ENCODE peak calls at places on chromosome 11, in ten cellular contexts. One of them, this sample, is unnamed.

GRCh38 chr11:44417756-44418437 is 108.0 kb upstream of the ALX4 start:
- DNase-seq in progenitor cell of endocrine pancreas: no peak
- DNase-seq in fibroblast of lung: no peak
- DNase-seq in gastrocnemius medialis: no peak
- DNase-seq in fibroblast of mammary gland: no peak
- DNase-seq in foreskin fibroblast: no peak
- DNase-seq in adrenal gland: no peak
- DNase-seq in AG04449: no peak
- DNase-seq in bronchial epithelial cell: peak; percentile 23
- DNase-seq in lower lobe of right lung: no peak
- DNase-seq in this sample: no peak

GRCh38 chr11:27926469-27926868 is 181.5 kb downstream of the KIF18A start:
- DNase-seq in progenitor cell of endocrine pancreas: no peak
- DNase-seq in fibroblast of lung: peak; percentile 57
- DNase-seq in gastrocnemius medialis: no peak
- DNase-seq in fibroblast of mammary gland: no peak
- DNase-seq in foreskin fibroblast: no peak
- DNase-seq in adrenal gland: no peak
- DNase-seq in AG04449: no peak
- DNase-seq in bronchial epithelial cell: no peak
- DNase-seq in lower lobe of right lung: no peak
- DNase-seq in this sample: no peak

GRCh38 chr11:73185680-73186293 is 32.3 kb upstream of the P2RY2 start:
- DNase-seq in progenitor cell of endocrine pancreas: no peak
- DNase-seq in fibroblast of lung: peak; percentile 18
- DNase-seq in gastrocnemius medialis: peak; percentile 88
- DNase-seq in fibroblast of mammary gland: peak; percentile 69
- DNase-seq in foreskin fibroblast: peak; percentile 84
- DNase-seq in adrenal gland: peak; percentile 51
- DNase-seq in AG04449: peak; percentile 42
- DNase-seq in bronchial epithelial cell: peak; percentile 87
- DNase-seq in lower lobe of right lung: no peak
- DNase-seq in this sample: no peak

GRCh38 chr11:68933605-68934320 is 30.1 kb downstream of the IGHMBP2 start:
- DNase-seq in progenitor cell of endocrine pancreas: no peak
- DNase-seq in fibroblast of lung: no peak
- DNase-seq in gastrocnemius medialis: no peak
- DNase-seq in fibroblast of mammary gland: no peak
- DNase-seq in foreskin fibroblast: no peak
- DNase-seq in adrenal gland: no peak
- DNase-seq in AG04449: no peak
- DNase-seq in bronchial epithelial cell: no peak
- DNase-seq in lower lobe of right lung: no peak
- DNase-seq in this sample: no peak

GRCh38 chr11:68106165-68106940 is 14.8 kb downstream of the CHKA start:
- DNase-seq in progenitor cell of endocrine pancreas: no peak
- DNase-seq in fibroblast of lung: no peak
- DNase-seq in gastrocnemius medialis: no peak
- DNase-seq in fibroblast of mammary gland: no peak
- DNase-seq in foreskin fibroblast: no peak
- DNase-seq in adrenal gland: peak; percentile 84
- DNase-seq in AG04449: no peak
- DNase-seq in bronchial epithelial cell: no peak
- DNase-seq in lower lobe of right lung: no peak
- DNase-seq in this sample: no peak

GRCh38 chr11:62716816-62717215 is 9.3 kb downstream of the GNG3 start:
- DNase-seq in progenitor cell of endocrine pancreas: no peak
- DNase-seq in fibroblast of lung: no peak
- DNase-seq in gastrocnemius medialis: no peak
- DNase-seq in fibroblast of mammary gland: no peak
- DNase-seq in foreskin fibroblast: no peak
- DNase-seq in adrenal gland: no peak
- DNase-seq in AG04449: no peak
- DNase-seq in bronchial epithelial cell: no peak
- DNase-seq in lower lobe of right lung: no peak
- DNase-seq in this sample: no peak

GRCh38 chr11:10941429-10941828 is 83.6 kb upstream of the ZBED5 start:
- DNase-seq in progenitor cell of endocrine pancreas: no peak
- DNase-seq in fibroblast of lung: no peak
- DNase-seq in gastrocnemius medialis: peak; percentile 42
- DNase-seq in fibroblast of mammary gland: no peak
- DNase-seq in foreskin fibroblast: no peak
- DNase-seq in adrenal gland: no peak
- DNase-seq in AG04449: no peak
- DNase-seq in bronchial epithelial cell: no peak
- DNase-seq in lower lobe of right lung: no peak
- DNase-seq in this sample: no peak

GRCh38 chr11:46120361-46120710 is 918 bp downstream of the PHF21A start:
- DNase-seq in progenitor cell of endocrine pancreas: no peak
- DNase-seq in fibroblast of lung: no peak
- DNase-seq in gastrocnemius medialis: no peak
- DNase-seq in fibroblast of mammary gland: no peak
- DNase-seq in foreskin fibroblast: no peak
- DNase-seq in adrenal gland: no peak
- DNase-seq in AG04449: no peak
- DNase-seq in bronchial epithelial cell: no peak
- DNase-seq in lower lobe of right lung: peak; percentile 50
- DNase-seq in this sample: peak; percentile 28

GRCh38 chr11:120563698-120564572 is 52.4 kb downstream of the GRIK4 start:
- DNase-seq in progenitor cell of endocrine pancreas: peak; percentile 39
- DNase-seq in fibroblast of lung: peak; percentile 28
- DNase-seq in gastrocnemius medialis: no peak
- DNase-seq in fibroblast of mammary gland: no peak
- DNase-seq in foreskin fibroblast: no peak
- DNase-seq in adrenal gland: peak; percentile 82
- DNase-seq in AG04449: no peak
- DNase-seq in bronchial epithelial cell: no peak
- DNase-seq in lower lobe of right lung: no peak
- DNase-seq in this sample: no peak

GRCh38 chr11:120565436-120566155 is 54.0 kb downstream of the GRIK4 start:
- DNase-seq in progenitor cell of endocrine pancreas: no peak
- DNase-seq in fibroblast of lung: no peak
- DNase-seq in gastrocnemius medialis: no peak
- DNase-seq in fibroblast of mammary gland: no peak
- DNase-seq in foreskin fibroblast: no peak
- DNase-seq in adrenal gland: peak; percentile 23
- DNase-seq in AG04449: no peak
- DNase-seq in bronchial epithelial cell: peak; percentile 47
- DNase-seq in lower lobe of right lung: no peak
- DNase-seq in this sample: no peak

GRCh38 chr11:120566176-120566575 is 54.6 kb downstream of the GRIK4 start:
- DNase-seq in progenitor cell of endocrine pancreas: no peak
- DNase-seq in fibroblast of lung: no peak
- DNase-seq in gastrocnemius medialis: no peak
- DNase-seq in fibroblast of mammary gland: no peak
- DNase-seq in foreskin fibroblast: no peak
- DNase-seq in adrenal gland: peak; percentile 38
- DNase-seq in AG04449: no peak
- DNase-seq in bronchial epithelial cell: peak; percentile 84
- DNase-seq in lower lobe of right lung: no peak
- DNase-seq in this sample: no peak

GRCh38 chr11:120562806-120563425 is 51.4 kb downstream of the GRIK4 start:
- DNase-seq in progenitor cell of endocrine pancreas: no peak
- DNase-seq in fibroblast of lung: no peak
- DNase-seq in gastrocnemius medialis: no peak
- DNase-seq in fibroblast of mammary gland: no peak
- DNase-seq in foreskin fibroblast: no peak
- DNase-seq in adrenal gland: no peak
- DNase-seq in AG04449: no peak
- DNase-seq in bronchial epithelial cell: no peak
- DNase-seq in lower lobe of right lung: no peak
- DNase-seq in this sample: no peak

DNA sequence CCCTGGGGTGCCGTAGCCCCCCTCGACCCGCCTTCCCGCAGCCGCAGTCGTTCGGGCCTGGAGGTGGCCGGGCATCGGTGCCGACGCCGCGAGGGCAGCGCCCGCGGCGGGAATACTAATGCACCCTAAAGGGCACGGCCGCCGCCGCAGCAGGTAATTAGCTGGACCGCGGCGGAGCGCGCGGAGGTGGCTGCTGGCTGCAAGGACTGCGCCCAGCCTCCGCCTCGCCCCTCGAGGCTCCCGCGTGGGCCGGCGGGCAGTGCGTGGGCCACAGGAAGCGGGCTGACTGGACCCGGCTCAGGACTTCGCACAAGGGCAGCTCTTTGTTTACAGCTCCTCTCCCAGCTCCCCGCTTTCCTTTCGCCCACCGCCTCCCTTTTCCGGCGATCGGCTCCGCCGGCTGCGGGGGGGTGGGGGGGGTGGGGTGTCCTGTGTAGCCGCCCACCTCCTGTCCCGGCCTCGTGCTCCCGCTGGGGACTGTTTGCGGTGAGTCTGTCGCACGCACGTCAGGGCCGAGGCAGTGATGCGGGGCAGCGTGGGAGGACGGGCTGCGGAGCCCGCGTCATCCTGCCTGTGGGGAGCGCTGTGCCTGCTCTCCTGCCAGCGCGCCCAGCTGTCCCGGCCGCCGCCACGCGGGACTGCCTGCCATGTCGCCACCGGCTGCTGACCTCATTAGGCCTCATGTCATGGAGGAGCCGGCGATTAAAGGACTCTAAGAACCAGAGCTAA is 53.2 kb downstream of the GRIK4 start:
- DNase-seq in progenitor cell of endocrine pancreas: no peak
- DNase-seq in fibroblast of lung: peak; percentile 31
- DNase-seq in gastrocnemius medialis: peak; percentile 26
- DNase-seq in fibroblast of mammary gland: peak; percentile 56
- DNase-seq in foreskin fibroblast: peak; percentile 38
- DNase-seq in adrenal gland: peak; percentile 88
- DNase-seq in AG04449: no peak
- DNase-seq in bronchial epithelial cell: peak; percentile 15
- DNase-seq in lower lobe of right lung: peak; percentile 52
- DNase-seq in this sample: peak; percentile 57
- TF ChIP-seq CTCF in progenitor cell of endocrine pancreas: peak; percentile 29
- TF ChIP-seq CTCF in fibroblast of lung: no peak
- TF ChIP-seq CTCF in gastrocnemius medialis: no peak
- TF ChIP-seq CTCF in fibroblast of mammary gland: no peak
- TF ChIP-seq CTCF in foreskin fibroblast: peak; percentile 29
- TF ChIP-seq CTCF in adrenal gland: peak; percentile 33
- TF ChIP-seq CTCF in AG04449: peak; percentile 45
- TF ChIP-seq CTCF in bronchial epithelial cell: peak; percentile 37
- TF ChIP-seq CTCF in lower lobe of right lung: peak; percentile 12
- TF ChIP-seq CTCF in this sample: no peak

GRCh38 chr11:83801799-83802198 is 515.6 kb upstream of the CCDC90B start:
- DNase-seq in progenitor cell of endocrine pancreas: no peak
- DNase-seq in fibroblast of lung: no peak
- DNase-seq in gastrocnemius medialis: no peak
- DNase-seq in fibroblast of mammary gland: no peak
- DNase-seq in foreskin fibroblast: no peak
- DNase-seq in adrenal gland: no peak
- DNase-seq in AG04449: no peak
- DNase-seq in bronchial epithelial cell: peak; percentile 18
- DNase-seq in lower lobe of right lung: no peak
- DNase-seq in this sample: no peak
- TF ChIP-seq CTCF in progenitor cell of endocrine pancreas: peak; percentile 39
- TF ChIP-seq CTCF in fibroblast of lung: peak; percentile 18
- TF ChIP-seq CTCF in gastrocnemius medialis: no peak
- TF ChIP-seq CTCF in fibroblast of mammary gland: peak; percentile 32
- TF ChIP-seq CTCF in foreskin fibroblast: peak; percentile 12
- TF ChIP-seq CTCF in adrenal gland: no peak
- TF ChIP-seq CTCF in AG04449: no peak
- TF ChIP-seq CTCF in bronchial epithelial cell: no peak
- TF ChIP-seq CTCF in lower lobe of right lung: no peak
- TF ChIP-seq CTCF in this sample: no peak

GRCh38 chr11:100963375-100963774 is 166.2 kb downstream of the PGR start:
- DNase-seq in progenitor cell of endocrine pancreas: no peak
- DNase-seq in fibroblast of lung: no peak
- DNase-seq in gastrocnemius medialis: no peak
- DNase-seq in fibroblast of mammary gland: no peak
- DNase-seq in foreskin fibroblast: no peak
- DNase-seq in adrenal gland: no peak
- DNase-seq in AG04449: no peak
- DNase-seq in bronchial epithelial cell: no peak
- DNase-seq in lower lobe of right lung: no peak
- DNase-seq in this sample: no peak

GRCh38 chr11:100964400-100964799 is 165.2 kb downstream of the PGR start:
- DNase-seq in progenitor cell of endocrine pancreas: no peak
- DNase-seq in fibroblast of lung: peak; percentile 20
- DNase-seq in gastrocnemius medialis: no peak
- DNase-seq in fibroblast of mammary gland: peak; percentile 24
- DNase-seq in foreskin fibroblast: no peak
- DNase-seq in adrenal gland: no peak
- DNase-seq in AG04449: peak; percentile 23
- DNase-seq in bronchial epithelial cell: no peak
- DNase-seq in lower lobe of right lung: no peak
- DNase-seq in this sample: no peak

GRCh38 chr11:100965346-100965745 is 164.3 kb downstream of the PGR start:
- DNase-seq in progenitor cell of endocrine pancreas: no peak
- DNase-seq in fibroblast of lung: no peak
- DNase-seq in gastrocnemius medialis: no peak
- DNase-seq in fibroblast of mammary gland: peak; percentile 10
- DNase-seq in foreskin fibroblast: no peak
- DNase-seq in adrenal gland: no peak
- DNase-seq in AG04449: no peak
- DNase-seq in bronchial epithelial cell: peak; percentile 59
- DNase-seq in lower lobe of right lung: no peak
- DNase-seq in this sample: no peak

GRCh38 chr11:100957499-100957898 is 172.1 kb downstream of the PGR start:
- DNase-seq in progenitor cell of endocrine pancreas: no peak
- DNase-seq in fibroblast of lung: no peak
- DNase-seq in gastrocnemius medialis: no peak
- DNase-seq in fibroblast of mammary gland: no peak
- DNase-seq in foreskin fibroblast: no peak
- DNase-seq in adrenal gland: no peak
- DNase-seq in AG04449: no peak
- DNase-seq in bronchial epithelial cell: no peak
- DNase-seq in lower lobe of right lung: no peak
- DNase-seq in this sample: no peak

DNA sequence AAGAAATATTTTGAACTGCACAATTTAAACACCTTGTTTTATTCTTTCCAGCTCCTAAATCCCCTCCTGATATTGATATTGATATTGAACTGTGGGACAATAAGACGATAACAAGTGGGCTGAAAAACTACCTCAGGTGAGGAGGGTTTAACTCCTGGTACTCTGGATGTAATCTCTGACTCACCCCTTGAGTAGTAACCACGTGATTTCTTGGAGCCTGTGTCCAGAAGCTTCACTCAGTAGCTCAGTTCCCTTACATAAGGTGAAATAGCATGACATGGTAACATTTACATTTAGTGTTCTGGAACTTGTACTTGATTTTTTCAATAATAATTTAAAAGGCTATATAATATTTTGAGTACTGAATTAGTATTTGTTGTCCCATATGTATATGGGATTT is 168.0 kb downstream of the PGR start:
- DNase-seq in progenitor cell of endocrine pancreas: no peak
- DNase-seq in fibroblast of lung: no peak
- DNase-seq in gastrocnemius medialis: no peak
- DNase-seq in fibroblast of mammary gland: peak; percentile 11
- DNase-seq in foreskin fibroblast: no peak
- DNase-seq in adrenal gland: no peak
- DNase-seq in AG04449: no peak
- DNase-seq in bronchial epithelial cell: peak; percentile 52
- DNase-seq in lower lobe of right lung: no peak
- DNase-seq in this sample: no peak
- TF ChIP-seq CTCF in progenitor cell of endocrine pancreas: no peak
- TF ChIP-seq CTCF in fibroblast of lung: no peak
- TF ChIP-seq CTCF in gastrocnemius medialis: no peak
- TF ChIP-seq CTCF in fibroblast of mammary gland: no peak
- TF ChIP-seq CTCF in foreskin fibroblast: no peak
- TF ChIP-seq CTCF in adrenal gland: no peak
- TF ChIP-seq CTCF in AG04449: no peak
- TF ChIP-seq CTCF in bronchial epithelial cell: no peak
- TF ChIP-seq CTCF in lower lobe of right lung: no peak
- TF ChIP-seq CTCF in this sample: no peak

GRCh38 chr11:65891180-65892136 is 985 bp downstream of the CCDC85B start:
- DNase-seq in progenitor cell of endocrine pancreas: no peak
- DNase-seq in fibroblast of lung: peak; percentile 37
- DNase-seq in gastrocnemius medialis: no peak
- DNase-seq in fibroblast of mammary gland: peak; percentile 47
- DNase-seq in foreskin fibroblast: peak; percentile 83
- DNase-seq in adrenal gland: no peak
- DNase-seq in AG04449: no peak
- DNase-seq in bronchial epithelial cell: no peak
- DNase-seq in lower lobe of right lung: peak; percentile 62
- DNase-seq in this sample: no peak

GRCh38 chr11:65892661-65893317 is 2.3 kb downstream of the CCDC85B start:
- DNase-seq in progenitor cell of endocrine pancreas: no peak
- DNase-seq in fibroblast of lung: no peak
- DNase-seq in gastrocnemius medialis: no peak
- DNase-seq in fibroblast of mammary gland: no peak
- DNase-seq in foreskin fibroblast: no peak
- DNase-seq in adrenal gland: no peak
- DNase-seq in AG04449: no peak
- DNase-seq in bronchial epithelial cell: no peak
- DNase-seq in lower lobe of right lung: peak; percentile 38
- DNase-seq in this sample: no peak

GRCh38 chr11:65888163-65888814 is at the start of gene FIBP:
- DNase-seq in progenitor cell of endocrine pancreas: peak; percentile 98
- DNase-seq in fibroblast of lung: peak; percentile 97
- DNase-seq in gastrocnemius medialis: peak; percentile 98
- DNase-seq in fibroblast of mammary gland: peak; percentile 95
- DNase-seq in foreskin fibroblast: peak; percentile 98
- DNase-seq in adrenal gland: peak; percentile 98
- DNase-seq in AG04449: peak; percentile 75
- DNase-seq in bronchial epithelial cell: peak; percentile 87
- DNase-seq in lower lobe of right lung: peak; percentile 98
- DNase-seq in this sample: peak; percentile 91

GRCh38 chr11:65887723-65888162 is 528 bp downstream of the FIBP start:
- DNase-seq in progenitor cell of endocrine pancreas: no peak
- DNase-seq in fibroblast of lung: no peak
- DNase-seq in gastrocnemius medialis: no peak
- DNase-seq in fibroblast of mammary gland: peak; percentile 57
- DNase-seq in foreskin fibroblast: peak; percentile 65
- DNase-seq in adrenal gland: no peak
- DNase-seq in AG04449: no peak
- DNase-seq in bronchial epithelial cell: peak; percentile 55
- DNase-seq in lower lobe of right lung: no peak
- DNase-seq in this sample: no peak

GRCh38 chr11:65890324-65891179 is at the start of gene CCDC85B:
- DNase-seq in progenitor cell of endocrine pancreas: peak; percentile 87
- DNase-seq in fibroblast of lung: peak; percentile 97
- DNase-seq in gastrocnemius medialis: peak; percentile 99
- DNase-seq in fibroblast of mammary gland: peak; percentile 95
- DNase-seq in foreskin fibroblast: peak; percentile 97
- DNase-seq in adrenal gland: peak; percentile 100
- DNase-seq in AG04449: peak; percentile 66
- DNase-seq in bronchial epithelial cell: peak; percentile 85
- DNase-seq in lower lobe of right lung: peak; percentile 99
- DNase-seq in this sample: peak; percentile 99
- TF ChIP-seq CTCF in progenitor cell of endocrine pancreas: peak; percentile 49
- TF ChIP-seq CTCF in fibroblast of lung: no peak
- TF ChIP-seq CTCF in gastrocnemius medialis: peak; percentile 18
- TF ChIP-seq CTCF in fibroblast of mammary gland: no peak
- TF ChIP-seq CTCF in foreskin fibroblast: peak; percentile 9
- TF ChIP-seq CTCF in adrenal gland: no peak
- TF ChIP-seq CTCF in AG04449: peak; percentile 21
- TF ChIP-seq CTCF in bronchial epithelial cell: peak; percentile 33
- TF ChIP-seq CTCF in lower lobe of right lung: no peak
- TF ChIP-seq CTCF in this sample: no peak

This sample was measured in activated B cell treated with CpG ODN at 0.5 μM for 24 hours.